ENCODE peak calls at places on chromosomes 11 and 22, in four cellular contexts. S, O, R and P are unnamed samples.

GRCh38 chr22:32698926-32699619 is 102.4 kb upstream of the TIMP3 start:
- DNase-seq in R (no peak), S (no peak), O (peak), P (no peak)

GRCh38 chr11:114089748-114090147 is 30.2 kb downstream of the ZBTB16 start:
- DNase-seq in R (no peak), S (no peak), O (no peak), P (no peak)

GRCh38 chr11:65498977-65499712 is at the start of gene MALAT1:
- DNase-seq in S (peak), O (peak), R (peak), P (peak)

GRCh38 chr11:48001438-48002021 is 21.2 kb downstream of the PTPRJ start:
- DNase-seq in O (no peak), R (peak), S (no peak), P (no peak)

GRCh38 chr11:119533931-119534694 is 111.1 kb upstream of the THY1 start:
- DNase-seq in S (peak), O (peak), R (peak), P (peak)

GRCh38 chr11:43922974-43923326 is 19.5 kb upstream of the C11orf96 start:
- DNase-seq in R (no peak), O (no peak), S (no peak), P (no peak)

GRCh38 chr22:24068717-24069116 is 57.6 kb downstream of the CABIN1 start:
- DNase-seq in O (no peak), S (no peak), R (no peak), P (no peak)

GRCh38 chr11:123033895-123034294 is 28.0 kb downstream of the HSPA8 start:
- DNase-seq in R (no peak), O (no peak), S (peak), P (no peak)

GRCh38 chr11:82995754-82996398 is 75.8 kb downstream of the RAB30 start:
- DNase-seq in R (no peak), O (peak), S (peak), P (no peak)

GRCh38 chr22:44042822-44043221 is 18.7 kb downstream of the PARVB start:
- DNase-seq in O (no peak), R (peak), S (no peak), P (no peak)

GRCh38 chr11:32527776-32528175 is 55.9 kb upstream of the EIF3M start:
- DNase-seq in O (no peak), S (no peak), R (no peak), P (peak)

GRCh38 chr11:117814766-117815261 is 9.7 kb downstream of the FXYD2 start:
- DNase-seq in R (no peak), O (peak), S (peak), P (peak)

GRCh38 chr11:43359432-43359818 is 705 bp downstream of the TTC17 start:
- DNase-seq in R (peak), S (peak), O (no peak), P (no peak)

GRCh38 chr11:7555067-7555699 is 41.4 kb downstream of the PPFIBP2 start:
- DNase-seq in S (no peak), O (no peak), R (no peak), P (peak)

GRCh38 chr11:93507517-93507916 is 35.7 kb downstream of the SMCO4 start:
- DNase-seq in S (no peak), O (no peak), R (no peak), P (no peak)

DNA sequence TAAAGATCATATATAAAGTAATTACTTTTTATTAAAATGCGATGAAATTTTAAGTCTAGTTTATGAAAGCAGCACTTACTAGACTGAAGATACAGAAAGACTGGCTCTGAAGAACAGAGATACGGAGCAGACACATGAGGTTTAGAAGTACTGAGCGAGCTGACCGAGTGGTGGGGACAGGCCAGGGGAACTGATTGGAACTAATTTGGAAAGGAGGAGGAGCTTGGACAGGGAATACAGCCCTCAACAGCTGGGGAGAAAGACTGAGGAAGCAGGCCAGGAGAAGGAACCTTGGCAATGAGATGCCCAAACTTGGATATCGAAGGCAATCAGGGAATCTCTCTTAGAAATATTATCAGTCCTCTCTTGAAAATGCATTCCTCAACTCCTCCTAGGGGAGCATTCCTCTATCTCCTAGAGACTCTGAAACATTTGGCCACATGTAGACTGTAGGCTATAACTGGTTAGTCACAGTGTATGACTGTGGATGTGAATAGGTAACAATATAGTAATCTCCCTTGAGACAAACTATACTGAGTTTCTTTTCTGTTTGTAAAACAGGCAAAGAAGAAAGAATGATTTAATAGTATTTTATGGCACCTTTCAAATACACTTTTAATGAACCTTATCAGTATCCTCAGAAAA is 284.6 kb downstream of the GUCY1A2 start:
- DNase-seq in S (no peak), R (no peak), O (no peak), P (no peak)
- H3K4me3 ChIP-seq in S (no peak), R (no peak), O (no peak), P (no peak)

DNA sequence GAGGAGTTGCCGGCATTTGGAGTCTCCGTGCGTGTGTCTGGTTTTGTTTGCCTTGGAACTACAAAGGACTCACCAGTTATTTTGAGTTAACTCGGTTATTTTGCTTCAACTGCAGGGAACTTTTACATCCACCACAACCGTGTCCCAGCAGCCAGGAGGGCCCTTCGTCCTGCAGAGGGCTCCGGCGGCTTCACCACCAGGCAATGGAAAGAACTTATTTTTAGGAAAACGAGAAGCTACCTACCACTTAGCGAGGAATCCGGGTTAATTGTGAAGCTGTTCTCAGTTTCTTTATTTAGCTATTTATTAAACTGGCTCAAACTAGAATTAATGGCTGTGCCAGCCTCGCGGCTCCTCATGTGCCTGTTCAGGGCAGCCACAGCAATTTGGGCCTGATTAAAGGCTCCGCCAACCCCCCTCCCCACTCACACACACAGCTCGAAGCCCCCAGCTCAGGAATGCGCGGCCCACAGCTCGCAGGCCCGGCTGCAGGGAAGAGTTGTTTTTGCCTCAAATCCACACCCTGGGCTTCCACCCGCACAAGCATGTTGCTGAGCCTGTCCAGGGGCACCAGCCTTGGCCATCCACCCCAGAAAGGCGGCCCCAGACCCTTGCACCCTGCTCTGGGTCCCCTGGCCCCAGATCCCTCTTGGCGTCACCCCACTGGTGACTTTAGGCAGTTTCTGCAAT is 55.9 kb upstream of the FGF3 start:
- DNase-seq in R (no peak), S (no peak), O (no peak), P (peak)
- H3K4me3 ChIP-seq in R (no peak), S (no peak), O (no peak), P (no peak)

GRCh38 chr11:121466063-121466794 is 13.5 kb upstream of the SORL1-AS1 start:
- DNase-seq in O (peak), R (peak), S (peak), P (peak)
- H3K4me3 ChIP-seq in O (peak), R (no peak), S (no peak), P (no peak)

GRCh38 chr11:27518522-27518921 is 12.0 kb upstream of the LIN7C start:
- DNase-seq in O (no peak), R (no peak), S (no peak), P (no peak)
- H3K4me3 ChIP-seq in O (no peak), R (no peak), S (no peak), P (no peak)